ENCODE peak calls at places on chromosomes 5 and 9, in four cellular contexts. Q is HepG2, T is K562, W is GM12878. Y is an unnamed sample.

GRCh38 chr5:36874465-36874864 is 2.1 kb upstream of the NIPBL start:
- DNase-seq in T (no peak), Q (no peak), W (no peak), Y (peak; percentile 10)

GRCh38 chr5:19322716-19323485 is 665.1 kb downstream of the CDH18 start:
- DNase-seq in W (no peak), T (no peak), Q (no peak), Y (peak; percentile 2)

GRCh38 chr9:120526493-120526892 is 53.5 kb downstream of the CDK5RAP2 start:
- DNase-seq in Q (no peak), T (no peak), W (no peak), Y (no peak)

GRCh38 chr9:86464242-86464641 is 110.0 kb upstream of the TUT7 start:
- DNase-seq in W (no peak), T (no peak), Q (no peak), Y (no peak)

GRCh38 chr5:170479484-170479883 is 24.3 kb upstream of the KCNIP1 start:
- DNase-seq in Q (no peak), T (no peak), W (no peak), Y (no peak)

GRCh38 chr5:180803181-180804128 is 849 bp upstream of the MGAT1 start:
- DNase-seq in T (peak; percentile 60), W (peak; percentile 85), Q (peak; percentile 48), Y (peak; percentile 77)

GRCh38 chr5:120062515-120062917 is 401.6 kb upstream of the PRR16 start:
- DNase-seq in T (no peak), Q (no peak), W (no peak), Y (peak; percentile 4)

GRCh38 chr5:8188874-8189588 is 320.1 kb downstream of the MTRR start:
- DNase-seq in W (no peak), Q (no peak), T (no peak), Y (no peak)

GRCh38 chr9:98516205-98516896 is 192.4 kb downstream of the GABBR2 start:
- DNase-seq in T (no peak), Q (no peak), W (no peak), Y (no peak)

GRCh38 chr9:106697390-106697789 is 165.6 kb upstream of the ZNF462 start:
- DNase-seq in W (no peak), Q (no peak), T (no peak), Y (peak; percentile 5)

GRCh38 chr9:101376117-101376866 is 8.5 kb downstream of the BAAT start:
- DNase-seq in Q (no peak), W (no peak), T (no peak), Y (no peak)

GRCh38 chr5:179438461-179438860 is 93.2 kb upstream of the ADAMTS2 start:
- DNase-seq in T (no peak), Q (no peak), W (no peak), Y (no peak)

GRCh38 chr5:161096006-161096405 is 244.0 kb upstream of the ATP10B start:
- DNase-seq in W (no peak), Q (peak; percentile 24), T (no peak), Y (no peak)

GRCh38 chr5:2094616-2094995 is 211.9 kb upstream of the IRX4 start:
- DNase-seq in W (no peak), T (no peak), Q (no peak), Y (no peak)

GRCh38 chr9:114303571-114303970 is 19.3 kb upstream of the ORM1 start:
- DNase-seq in Q (no peak), T (no peak), W (no peak), Y (no peak)

GRCh38 chr9:122402403-122403268 is 31.8 kb downstream of the PTGS1 start:
- DNase-seq in W (no peak), T (peak; percentile 55), Q (peak; percentile 27), Y (no peak)

GRCh38 chr5:119078870-119079269 is 8.0 kb downstream of the DMXL1 start:
- DNase-seq in T (no peak), W (no peak), Q (no peak), Y (no peak)

GRCh38 chr9:122036988-122037387 is 56.1 kb downstream of the TTLL11 start:
- DNase-seq in T (no peak), Q (no peak), W (no peak), Y (no peak)

GRCh38 chr5:157607371-157608161 is 32.0 kb upstream of the ADAM19 start:
- DNase-seq in T (peak; percentile 33), Q (no peak), W (no peak), Y (no peak)

GRCh38 chr5:95380103-95380628 is 11.0 kb upstream of the FAM81B start:
- DNase-seq in T (no peak), W (no peak), Q (no peak), Y (no peak)

GRCh38 chr5:95379133-95379532 is 12.0 kb upstream of the FAM81B start:
- DNase-seq in W (no peak), T (no peak), Q (no peak), Y (no peak)

GRCh38 chr5:95385334-95385733 is 5.8 kb upstream of the FAM81B start:
- DNase-seq in W (no peak), T (no peak), Q (no peak), Y (no peak)

GRCh38 chr5:95384485-95385213 is 6.5 kb upstream of the FAM81B start:
- DNase-seq in T (no peak), Q (no peak), W (no peak), Y (no peak)

GRCh38 chr5:95382843-95383242 is 8.3 kb upstream of the FAM81B start:
- DNase-seq in Q (no peak), W (no peak), T (no peak), Y (no peak)
- TF ChIP-seq REST in Q (no peak), W (no peak), T (no peak), Y (no peak)

DNA sequence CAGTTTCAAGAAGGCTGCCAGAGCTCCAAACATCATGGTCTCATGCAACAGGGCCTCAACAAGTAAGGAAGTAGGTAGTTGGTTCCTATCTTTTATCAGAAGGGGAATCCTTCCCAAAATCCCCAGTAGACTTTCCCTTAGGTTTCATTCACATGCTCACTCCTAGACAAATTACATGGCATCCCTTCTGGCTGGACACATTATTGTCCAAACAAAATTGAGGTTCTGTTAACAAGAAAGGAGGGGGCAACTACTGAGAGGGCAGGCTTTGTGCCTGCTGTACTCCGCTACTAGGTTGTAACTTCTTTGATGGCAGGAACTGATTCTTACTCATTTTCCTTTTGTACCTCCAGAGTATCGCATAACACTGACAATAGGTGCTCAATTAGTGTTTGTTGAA is 56.0 kb upstream of the OSMR start:
- DNase-seq in Q (no peak), W (no peak), T (no peak), Y (no peak)
- H3K4me1 ChIP-seq in Q (no peaks in the 10 kb centered on the region), W (no peaks in the 10 kb centered on the region), T (no peaks in the 10 kb centered on the region), Y (no peaks in the 10 kb centered on the region)

DNA sequence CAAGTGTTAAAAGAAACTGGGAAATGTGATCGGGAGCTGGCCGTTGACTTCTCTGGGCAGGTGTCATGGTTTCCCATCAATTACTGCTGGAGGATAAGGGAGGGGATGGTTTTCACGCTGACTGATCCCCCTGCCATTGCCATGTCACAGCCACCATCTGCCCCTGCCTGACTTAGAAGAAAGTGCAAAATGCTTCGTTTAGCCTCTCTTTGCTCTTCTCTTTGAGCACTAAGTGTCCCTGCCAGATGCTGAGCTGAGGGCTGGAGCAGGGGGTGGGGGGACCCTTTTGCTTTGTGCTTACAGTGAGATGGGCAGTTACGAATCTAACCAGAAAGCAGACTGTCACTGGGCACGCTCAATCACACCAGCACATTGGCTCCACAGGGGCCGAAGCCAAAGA is 138.4 kb upstream of the ALDH1B1 start:
- DNase-seq in W (no peak), T (no peak), Q (no peak), Y (no peak)
- TF ChIP-seq CREB1 in W (no peak), T (no peak), Q (no peak), Y (no peak)

GRCh38 chr9:92528537-92528851 is 7.3 kb downstream of the ECM2 start:
- DNase-seq in W (no peak), Q (no peak), T (no peak), Y (no peak)

GRCh38 chr9:92529124-92529523 is 6.7 kb downstream of the ECM2 start:
- DNase-seq in W (no peak), Q (no peak), T (no peak), Y (no peak)

GRCh38 chr9:92527832-92528536 is 7.8 kb downstream of the ECM2 start:
- DNase-seq in Q (no peak), T (no peak), W (no peak), Y (no peak)

GRCh38 chr9:92527291-92527828 is 8.4 kb downstream of the ECM2 start:
- DNase-seq in T (no peak), Q (no peak), W (no peak), Y (no peak)

GRCh38 chr9:92530893-92531292 is 4.9 kb downstream of the ECM2 start:
- DNase-seq in Q (no peak), W (no peak), T (no peak), Y (no peak)
- TF ChIP-seq REST in Q (no peak), W (no peak), T (no peak), Y (no peak)